ENCODE peak calls at places on chromosome 4, in seven cellular contexts. X is left lobe of liver, Y is brain pericyte, O is GM19239, T is GM13976, Q is astrocyte of the spinal cord, V is iPS DF 6.9. F is an unnamed sample.

GRCh38 chr4:19494958-19495357 is 756.7 kb upstream of the SLIT2 start:
- DNase-seq in X (no peak), Y (no peak), O (no peak), T (no peak), Q (peak; percentile 13), V (no peak), F (no peak)

GRCh38 chr4:176841730-176842129 is 49.0 kb upstream of the VEGFC start:
- DNase-seq in X (no peak), Y (no peak), O (no peak), T (no peak), Q (peak; percentile 73), V (no peak), F (no peak)

GRCh38 chr4:77104405-77105292 is 28.9 kb upstream of the CCNI start:
- DNase-seq in X (peak; percentile 53), Y (no peak), O (no peak), T (no peak), Q (peak; percentile 24), V (no peak), F (no peak)

GRCh38 chr4:10096201-10096975 is 20.2 kb downstream of the WDR1 start:
- DNase-seq in X (no peak), Y (peak; percentile 80), O (peak; percentile 57), T (peak; percentile 90), Q (peak; percentile 96), V (no peak), F (peak; percentile 90)

GRCh38 chr4:110394871-110395270 is 81.1 kb upstream of the ENPEP start:
- DNase-seq in X (no peak), Y (no peak), O (no peak), T (no peak), Q (no peak), V (no peak), F (no peak)

GRCh38 chr4:150415213-150415612 is 166.7 kb upstream of the MAB21L2 start:
- DNase-seq in X (no peak), Y (no peak), O (no peak), T (no peak), Q (no peak), V (no peak), F (no peak)

GRCh38 chr4:825063-825968 is 613 bp downstream of the CPLX1 start:
- DNase-seq in X (peak; percentile 40), Y (no peak), O (no peak), T (peak; percentile 74), Q (no peak), V (no peak), F (no peak)

GRCh38 chr4:24564488-24564887 is 19.9 kb downstream of the DHX15 start:
- DNase-seq in X (no peak), Y (no peak), O (no peak), T (no peak), Q (no peak), V (no peak), F (no peak)

GRCh38 chr4:117096886-117097285 is 11.5 kb upstream of the TRAM1L1 start:
- DNase-seq in X (no peak), Y (no peak), O (no peak), T (no peak), Q (no peak), V (no peak), F (no peak)

GRCh38 chr4:36332023-36332781 is 50.8 kb downstream of the DTHD1 start:
- DNase-seq in X (no peak), Y (no peak), O (no peak), T (no peak), Q (no peak), V (no peak), F (no peak)

GRCh38 chr4:84578540-84579409 is 4.2 kb upstream of the CDS1 start:
- DNase-seq in X (no peak), Y (no peak), O (no peak), T (no peak), Q (peak; percentile 65), V (no peak), F (peak; percentile 23)

GRCh38 chr4:73936969-73937368 is 44.9 kb downstream of the PF4 start:
- DNase-seq in X (no peak), Y (no peak), O (no peak), T (no peak), Q (no peak), V (no peak), F (no peak)

GRCh38 chr4:108651068-108651794 is 832 bp downstream of the OSTC start:
- DNase-seq in X (no peak), Y (no peak), O (no peak), T (no peak), Q (peak; percentile 66), V (no peak), F (no peak)

F was measured in Jurkat, Clone E6-1.